ENCODE peak calls at places on chromosome X, in nine cellular contexts. Y, F, G, E, Q, X, Z, N and O are unnamed samples.
A peak's percentile ranks its signal among the peaks of the same experiment; 100 is the strongest.

GRCh38 chrX:9966775-9967408 is at the start of gene CLDN34:
- DNase-seq in Y (peak; percentile 4), F (no peak), G (no peak), E (no peak), Q (no peak), X (no peak), Z (no peak), N (no peak), O (no peak)

GRCh38 chrX:151393514-151393913 is 3.5 kb upstream of the VMA21 start:
- DNase-seq in Y (no peak), F (peak; percentile 18), G (no peak), E (peak; percentile 57), Q (no peak), X (no peak), Z (no peak), N (peak; percentile 16), O (no peak)

GRCh38 chrX:104697264-104697663 is 131.3 kb downstream of the IL1RAPL2 start:
- DNase-seq in Y (no peak), F (no peak), G (no peak), E (no peak), Q (no peak), X (no peak), Z (no peak), N (no peak), O (no peak)

GRCh38 chrX:18887821-18888205 is 96.1 kb downstream of the PHKA2 start:
- DNase-seq in Y (no peak), F (no peak), G (no peak), E (no peak), Q (no peak), X (no peak), Z (no peak), N (no peak), O (no peak)

GRCh38 chrX:9614016-9614415 is 149.2 kb downstream of the TBL1X start:
- DNase-seq in Y (no peak), F (no peak), G (no peak), E (no peak), Q (no peak), X (no peak), Z (no peak), N (no peak), O (no peak)

GRCh38 chrX:132737743-132738142 is 220.7 kb downstream of the HS6ST2 start:
- DNase-seq in Y (no peak), F (no peak), G (no peak), E (peak; percentile 10), Q (no peak), X (no peak), Z (no peak), N (no peak), O (no peak)

GRCh38 chrX:135295944-135296305 is 13.4 kb upstream of the ETDC start:
- DNase-seq in Y (no peak), F (no peak), G (no peak), E (no peak), Q (no peak), X (no peak), Z (no peak), N (no peak), O (no peak)

GRCh38 chrX:9829308-9830267 is 43.4 kb downstream of the SHROOM2 start:
- DNase-seq in Y (peak; percentile 72), F (no peak), G (no peak), E (no peak), Q (no peak), X (no peak), Z (no peak), N (no peak), O (no peak)

GRCh38 chrX:110407910-110408545 is 49.4 kb downstream of the RTL9 start:
- DNase-seq in Y (no peak), F (peak; percentile 62), G (no peak), E (peak; percentile 42), Q (no peak), X (no peak), Z (peak; percentile 84), N (peak; percentile 76), O (no peak)

GRCh38 chrX:6169407-6169806 is 59.3 kb downstream of the NLGN4X start:
- DNase-seq in Y (no peak), F (no peak), G (no peak), E (no peak), Q (no peak), X (no peak), Z (no peak), N (no peak), O (no peak)

GRCh38 chrX:107708762-107709161 is 66.8 kb downstream of the TSC22D3 start:
- DNase-seq in Y (peak; percentile 68), F (no peak), G (no peak), E (no peak), Q (no peak), X (no peak), Z (no peak), N (no peak), O (no peak)

GRCh38 chrX:10157032-10157341 is 212 bp downstream of the CLCN4 start:
- DNase-seq in Y (no peak), F (no peak), G (no peak), E (no peak), Q (no peak), X (no peak), Z (no peak), N (no peak), O (no peak)

GRCh38 chrX:25968920-25969319 is 169.2 kb upstream of the MAGEB18 start:
- DNase-seq in Y (no peak), F (peak; percentile 17), G (no peak), E (no peak), Q (no peak), X (no peak), Z (peak; percentile 34), N (no peak), O (no peak)

DNA sequence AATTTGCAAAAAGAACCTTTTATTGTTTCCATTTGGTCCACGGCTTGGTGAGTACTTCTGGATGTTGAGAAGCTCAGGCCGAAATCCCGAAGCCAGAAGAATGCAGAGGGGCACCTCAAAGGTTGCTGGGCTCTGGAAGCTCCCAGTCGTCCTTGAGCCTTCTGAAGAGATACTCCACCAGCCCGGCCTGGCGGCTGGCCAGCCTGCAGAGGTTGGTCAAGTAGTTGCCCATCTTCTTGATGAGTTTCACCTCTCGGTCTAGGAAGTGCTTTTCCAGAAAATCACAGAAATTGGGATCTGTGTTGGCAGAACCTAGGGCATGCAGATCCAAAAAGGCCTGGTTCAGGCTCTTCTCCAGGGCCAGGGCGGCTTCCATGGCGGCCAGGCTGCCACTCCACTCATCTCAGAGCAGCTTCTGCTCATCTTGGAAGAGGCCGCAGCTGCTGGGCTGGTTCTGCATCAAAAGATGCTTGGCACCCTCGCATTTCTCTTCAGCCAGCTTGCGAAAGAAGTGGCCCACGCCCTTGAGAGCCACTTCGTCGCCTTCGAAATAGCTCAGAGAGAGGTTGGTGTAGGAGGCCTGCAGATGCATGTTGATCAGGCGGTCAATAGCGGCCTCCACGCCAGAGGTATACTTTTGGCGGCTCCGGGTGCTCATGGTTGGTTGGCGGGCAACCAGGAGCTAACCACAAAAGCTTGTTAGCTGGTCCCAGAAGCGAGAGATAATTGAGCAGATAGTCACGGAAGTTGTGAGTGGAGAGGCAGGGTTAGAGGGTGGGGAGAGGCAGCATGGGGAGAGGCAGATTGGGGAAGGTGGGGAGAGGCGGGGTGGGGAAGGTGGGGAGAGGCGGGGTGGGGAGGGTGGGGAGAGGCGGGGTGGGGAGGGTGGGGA is 76.5 kb upstream of the TSPAN7 start:
- DNase-seq in Y (no peak), F (no peak), G (no peak), E (no peak), Q (no peak), X (no peak), Z (no peak), N (no peak), O (no peak)
- H3K9me3 ChIP-seq in Y (no peaks in the 10 kb centered on the region), F (no peaks in the 10 kb centered on the region), G (no peaks in the 10 kb centered on the region), E (no peaks in the 10 kb centered on the region), Q (no peaks in the 10 kb centered on the region), X (no peaks in the 10 kb centered on the region), Z (no peaks in the 10 kb centered on the region), N (no peaks in the 10 kb centered on the region), O (no peaks in the 10 kb centered on the region)

GRCh38 chrX:47880927-47881326 is 44.2 kb downstream of the ZNF81 start:
- DNase-seq in Y (no peak), F (no peak), G (no peak), E (no peak), Q (no peak), X (no peak), Z (no peak), N (no peak), O (no peak)
- H3K9me3 ChIP-seq in Y (no peaks in the 10 kb centered on the region), F (no peaks in the 10 kb centered on the region), G (no peaks in the 10 kb centered on the region), E (no peaks in the 10 kb centered on the region), Q (no peaks in the 10 kb centered on the region), X (peaks cover 3% of the 10 kb centered on the region), Z (no peaks in the 10 kb centered on the region), N (no peaks in the 10 kb centered on the region), O (no peaks in the 10 kb centered on the region)

GRCh38 chrX:81294101-81294500 is 92.2 kb downstream of the SH3BGRL start:
- DNase-seq in Y (no peak), F (no peak), G (no peak), E (no peak), Q (no peak), X (no peak), Z (no peak), N (no peak), O (no peak)
- H3K9me3 ChIP-seq in Y (peaks cover 6% of the 10 kb centered on the region), F (peaks cover 30% of the 10 kb centered on the region), G (peaks cover 36% of the 10 kb centered on the region), E (peaks cover 3% of the 10 kb centered on the region), Q (peaks cover 22% of the 10 kb centered on the region), X (peaks cover 9% of the 10 kb centered on the region), Z (peaks cover 1% of the 10 kb centered on the region), N (peaks cover 11% of the 10 kb centered on the region), O (no peaks in the 10 kb centered on the region)

DNA sequence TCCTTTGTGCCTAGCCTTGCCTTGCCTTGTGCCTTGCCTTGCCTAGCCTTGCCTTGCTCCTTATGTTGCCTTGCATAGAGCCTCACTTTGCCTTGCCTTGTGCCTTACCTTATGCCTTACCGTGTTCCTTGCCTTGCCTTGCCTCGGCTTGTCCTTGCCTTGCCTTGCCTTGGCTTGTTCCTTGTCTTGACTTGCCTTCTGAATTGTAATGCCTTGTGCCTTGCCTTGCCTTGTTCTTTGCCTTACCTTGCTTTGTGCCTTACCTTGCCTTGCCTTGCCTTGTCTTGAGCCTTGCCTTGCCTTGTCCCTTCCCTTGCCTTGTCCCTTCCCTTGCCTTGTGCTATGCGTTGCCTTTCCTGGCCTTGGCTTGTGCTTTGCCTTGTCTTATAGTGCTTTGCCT is 90.2 kb downstream of the TAB3 start:
- DNase-seq in Y (no peak), F (no peak), G (no peak), E (no peak), Q (no peak), X (no peak), Z (no peak), N (no peak), O (no peak)
- H3K9me3 ChIP-seq in Y (peaks cover 28% of the 10 kb centered on the region), F (no peaks in the 10 kb centered on the region), G (no peaks in the 10 kb centered on the region), E (no peaks in the 10 kb centered on the region), Q (no peaks in the 10 kb centered on the region), X (peaks cover 10% of the 10 kb centered on the region), Z (no peaks in the 10 kb centered on the region), N (no peaks in the 10 kb centered on the region), O (no peaks in the 10 kb centered on the region)

GRCh38 chrX:64853424-64853823 is 122.8 kb downstream of the ZC4H2 start:
- DNase-seq in Y (no peak), F (no peak), G (no peak), E (no peak), Q (no peak), X (no peak), Z (no peak), N (no peak), O (no peak)

DNA sequence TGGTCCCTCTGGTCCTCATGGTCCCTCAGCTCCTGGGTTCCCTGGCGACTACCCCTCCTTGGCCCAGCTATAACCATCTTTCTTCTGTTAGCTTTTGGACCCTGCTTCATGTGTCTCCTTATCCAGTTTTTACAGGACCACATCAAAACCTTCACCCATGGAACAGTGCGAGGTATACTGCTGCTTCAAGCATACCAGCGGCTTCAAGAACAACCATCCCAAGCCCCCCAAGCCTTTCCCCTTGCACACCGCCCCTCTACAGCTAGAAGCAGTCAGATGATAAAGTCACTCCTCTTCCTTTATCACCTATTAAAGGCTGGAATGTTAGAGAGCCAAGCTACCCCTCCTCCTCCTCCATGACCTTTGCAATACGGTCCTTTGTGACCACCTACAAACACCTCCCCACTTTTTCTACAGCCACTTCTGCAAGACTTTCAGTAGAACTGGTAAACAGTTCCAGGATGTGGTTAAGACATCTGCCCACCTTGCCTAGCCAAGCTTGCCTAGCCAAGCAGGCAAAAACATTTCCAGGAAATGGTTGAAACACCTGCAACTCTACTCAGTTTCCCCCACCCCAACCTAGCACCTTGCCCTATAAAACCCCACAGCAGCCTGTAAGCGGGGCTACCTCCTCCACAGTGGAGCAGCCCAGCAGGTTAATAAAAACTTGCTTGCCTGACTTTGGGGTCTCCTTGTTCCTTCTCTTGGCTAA is 125.7 kb downstream of the ZC4H2 start:
- DNase-seq in Y (no peak), F (no peak), G (no peak), E (no peak), Q (no peak), X (no peak), Z (no peak), N (no peak), O (no peak)
- H3K9me3 ChIP-seq in Y (no peaks in the 10 kb centered on the region), F (no peaks in the 10 kb centered on the region), G (no peaks in the 10 kb centered on the region), E (peaks cover 12% of the 10 kb centered on the region), Q (no peaks in the 10 kb centered on the region), X (peaks cover 12% of the 10 kb centered on the region), Z (no peaks in the 10 kb centered on the region), N (no peaks in the 10 kb centered on the region), O (no peaks in the 10 kb centered on the region)